ENCODE peak calls at places on chromosome 6, in seven cellular contexts. E is nucleus accumbens, R is thoracic aorta, A is NCI-H1105, O is aorta, U is GM20000, N is neuronal stem cell. D is an unnamed sample.
A peak's percentile ranks its signal among the peaks of the same experiment; 100 is the strongest.

GRCh38 chr6:131914967-131915751 is 36.0 kb downstream of the CCN2 start:
- DNase-seq in E (peak; percentile 15), R (peak; percentile 27), A (no peak), O (no peak), U (peak; percentile 51), N (peak; percentile 58), D (peak; percentile 43)

GRCh38 chr6:29524044-29524443 is 35.5 kb downstream of the UBD start:
- DNase-seq in E (no peak), R (no peak), A (no peak), O (no peak), U (no peak), N (no peak), D (no peak)

GRCh38 chr6:18380165-18380564 is 7.0 kb upstream of the RNF144B start:
- DNase-seq in E (no peak), R (no peak), A (no peak), O (no peak), U (no peak), N (no peak), D (no peak)

GRCh38 chr6:123945386-123945785 is 141.7 kb downstream of the NKAIN2 start:
- DNase-seq in E (no peak), R (no peak), A (peak; percentile 60), O (no peak), U (no peak), N (no peak), D (no peak)

GRCh38 chr6:109079981-109080380 is 14.7 kb downstream of the SESN1 start:
- DNase-seq in E (peak; percentile 14), R (peak; percentile 49), A (no peak), O (no peak), U (no peak), N (no peak), D (no peak)

GRCh38 chr6:99819853-99820252 is 174.2 kb downstream of the MCHR2 start:
- DNase-seq in E (no peak), R (no peak), A (no peak), O (no peak), U (no peak), N (no peak), D (no peak)

GRCh38 chr6:135323202-135323668 is 142.1 kb downstream of the MYB start:
- DNase-seq in E (no peak), R (no peak), A (no peak), O (no peak), U (peak; percentile 69), N (no peak), D (no peak)

GRCh38 chr6:150739711-150740349 is 125.7 kb upstream of the MTHFD1L start:
- DNase-seq in E (no peak), R (no peak), A (no peak), O (no peak), U (no peak), N (no peak), D (no peak)

GRCh38 chr6:118735320-118735719 is 83.9 kb upstream of the CEP85L start:
- DNase-seq in E (no peak), R (no peak), A (no peak), O (no peak), U (peak; percentile 45), N (no peak), D (no peak)

D was measured in DMS153.